ENCODE peak calls at places on chromosome 5, in six cellular contexts. U, S, C, Z, G and F are unnamed samples. For H3K4me1 and H3K9me3, the result is how much of the 10 kb centered on the place peaks cover.

GRCh38 chr5:34411470-34412346 is 244.4 kb upstream of the RAI14 start:
- DNase-seq in U (no peak), S (no peak), C (no peak), Z (no peak), G (no peak), F (no peak)

GRCh38 chr5:60514152-60514551 is 185.8 kb downstream of the DEPDC1B start:
- DNase-seq in U (no peak), S (no peak), C (no peak), Z (no peak), G (no peak), F (no peak)

GRCh38 chr5:126280343-126280742 is 142.9 kb upstream of the GRAMD2B start:
- DNase-seq in U (no peak), S (no peak), C (no peak), Z (no peak), G (no peak), F (peak)

GRCh38 chr5:111551569-111552275 is 39.4 kb upstream of the STARD4 start:
- DNase-seq in U (no peak), S (no peak), C (no peak), Z (no peak), G (peak), F (no peak)

GRCh38 chr5:142641681-142642080 is 44.2 kb downstream of the FGF1 start:
- DNase-seq in U (no peak), S (no peak), C (no peak), Z (no peak), G (no peak), F (no peak)

GRCh38 chr5:5141625-5142527 is 1.7 kb downstream of the ADAMTS16 start:
- DNase-seq in U (no peak), S (peak), C (peak), Z (peak), G (peak), F (no peak)

GRCh38 chr5:178307266-178308045 is 74.9 kb upstream of the PHYKPL start:
- DNase-seq in U (no peak), S (peak), C (no peak), Z (no peak), G (no peak), F (no peak)

GRCh38 chr5:113050606-113051391 is 74.2 kb downstream of the DCP2 start:
- DNase-seq in U (no peak), S (peak), C (peak), Z (no peak), G (no peak), F (no peak)

GRCh38 chr5:168165221-168165965 is 126.1 kb upstream of the WWC1 start:
- DNase-seq in U (no peak), S (no peak), C (no peak), Z (no peak), G (peak), F (no peak)
- H3K27ac ChIP-seq in U (no peak), S (no peak), C (no peak), Z (no peak), G (peak), F (no peak)

DNA sequence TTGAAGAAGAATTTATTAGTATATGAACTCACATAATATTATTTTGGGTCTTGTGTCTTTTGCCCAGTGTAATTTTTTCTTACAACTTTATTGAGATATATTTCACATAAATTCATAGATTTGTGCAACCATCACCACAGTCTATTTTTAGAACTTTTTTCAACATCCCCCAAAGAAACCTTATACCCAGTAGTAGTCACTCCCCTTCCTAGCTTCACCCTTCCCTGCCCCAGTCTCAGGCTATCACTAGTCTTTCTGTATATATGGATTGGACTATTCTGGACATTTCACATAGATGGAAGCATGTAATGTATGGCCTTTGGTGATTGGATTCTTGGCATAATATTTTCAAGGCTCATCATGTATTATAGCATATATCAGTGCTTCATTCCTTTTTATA is 67.8 kb downstream of the MAN2A1 start:
- DNase-seq in U (no peak), S (no peak), C (no peak), Z (no peak), G (no peak), F (no peak)
- H3K4me1 ChIP-seq in U (under half), S (under half), C (under half), Z (under half), G (under half), F (under half)

GRCh38 chr5:175657593-175658271 is at the start of gene HRH2:
- DNase-seq in U (peak), S (peak), C (no peak), Z (no peak), G (peak), F (peak)

GRCh38 chr5:175658299-175659145 is 651 bp downstream of the HRH2 start:
- DNase-seq in U (no peak), S (peak), C (no peak), Z (no peak), G (no peak), F (no peak)

GRCh38 chr5:175654807-175655206 is 3.1 kb upstream of the HRH2 start:
- DNase-seq in U (no peak), S (no peak), C (no peak), Z (no peak), G (no peak), F (no peak)

GRCh38 chr5:175655411-175655810 is 2.5 kb upstream of the HRH2 start:
- DNase-seq in U (no peak), S (no peak), C (no peak), Z (no peak), G (no peak), F (no peak)

GRCh38 chr5:175656966-175657365 is 905 bp upstream of the HRH2 start:
- DNase-seq in U (no peak), S (no peak), C (no peak), Z (no peak), G (no peak), F (no peak)
- H3K9me3 ChIP-seq in U (under half), S (under half), C (under half), Z (under half), G (under half), F (under half)

DNA sequence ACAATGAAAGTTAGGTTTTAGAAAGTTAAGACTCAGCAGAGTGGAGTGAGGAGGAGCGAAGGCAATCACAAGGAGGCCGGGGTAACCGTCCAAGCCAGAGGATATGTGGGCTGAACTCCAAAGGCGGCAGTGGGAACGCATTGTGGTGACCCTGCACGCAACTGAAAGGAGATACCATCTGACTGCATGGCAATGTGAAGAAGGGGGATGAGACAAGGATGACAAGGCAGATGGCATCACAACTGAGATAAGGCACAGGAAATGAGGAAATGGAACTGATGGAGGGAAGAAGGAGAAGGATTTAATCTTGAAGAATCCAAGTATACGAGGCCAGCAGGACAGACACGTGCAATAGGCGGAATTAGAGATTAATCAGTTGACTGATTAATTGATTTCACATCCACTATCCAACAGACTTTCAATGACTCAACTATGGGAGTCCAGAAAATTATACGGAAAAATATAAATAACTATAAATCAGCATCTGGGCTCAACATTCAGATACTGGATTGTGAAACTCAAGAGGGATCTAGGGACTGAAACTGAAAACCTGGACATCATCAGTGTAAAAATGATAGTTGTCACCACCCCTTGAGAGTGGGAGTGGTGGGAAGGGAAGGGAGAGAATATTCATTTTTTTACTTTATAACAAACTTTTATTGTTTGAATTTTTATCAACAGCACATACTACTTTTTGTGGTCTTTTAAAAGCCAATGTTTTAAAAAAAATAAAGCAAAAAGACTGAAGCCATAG is 86.1 kb downstream of the ARL15 start:
- DNase-seq in U (no peak), S (no peak), C (no peak), Z (no peak), G (no peak), F (no peak)
- H3K27ac ChIP-seq in U (no peak), S (no peak), C (no peak), Z (no peak), G (no peak), F (no peak)